ENCODE peak calls at places on chromosomes 7 and 10, in four cellular contexts. Q, M, S and R are unnamed samples.

GRCh38 chr7:103640031-103640779 is 194.2 kb upstream of the SLC26A5 start:
- DNase-seq in S (peak; percentile 49), Q (peak; percentile 49), M (no peak), R (no peak)

GRCh38 chr7:133481676-133482075 is 228.8 kb downstream of the EXOC4 start:
- DNase-seq in Q (peak; percentile 82), M (no peak), S (peak; percentile 53), R (peak; percentile 4)

GRCh38 chr10:68516766-68517165 is 10.6 kb downstream of the SLC25A16 start:
- DNase-seq in M (no peak), Q (peak; percentile 5), S (no peak), R (peak; percentile 52)

GRCh38 chr7:41999736-42000283 is 237.2 kb downstream of the GLI3 start:
- DNase-seq in Q (no peak), M (no peak), S (no peak), R (no peak)

GRCh38 chr10:123857616-123858015 is 34.0 kb downstream of the CPXM2 start:
- DNase-seq in Q (no peak), M (no peak), S (no peak), R (no peak)

GRCh38 chr10:33459597-33459996 is 125.1 kb upstream of the NRP1 start:
- DNase-seq in M (no peak), Q (no peak), S (no peak), R (no peak)

GRCh38 chr7:22240904-22241571 is 115.9 kb downstream of the RAPGEF5 start:
- DNase-seq in Q (no peak), M (no peak), S (no peak), R (no peak)

GRCh38 chr10:103793429-103793828 is 61.9 kb downstream of the SH3PXD2A start:
- DNase-seq in M (no peak), Q (no peak), S (no peak), R (no peak)

GRCh38 chr7:55060690-55061414 is 42.0 kb downstream of the EGFR start:
- DNase-seq in S (no peak), M (no peak), Q (no peak), R (no peak)

GRCh38 chr7:123051916-123052315 is 56.4 kb upstream of the TAS2R16 start:
- DNase-seq in S (no peak), M (no peak), Q (peak; percentile 53), R (no peak)

GRCh38 chr7:47335557-47336177 is 246.2 kb downstream of the TNS3 start:
- DNase-seq in S (no peak), Q (no peak), M (no peak), R (no peak)

GRCh38 chr10:71718165-71718678 is 1.4 kb downstream of the C10orf105 start:
- DNase-seq in Q (no peak), M (no peak), S (no peak), R (no peak)

GRCh38 chr7:116810267-116811116 is 51.9 kb upstream of the CAPZA2 start:
- DNase-seq in Q (no peak), M (no peak), S (no peak), R (no peak)

GRCh38 chr10:31090894-31091607 is 59.4 kb upstream of the ZNF438 start:
- DNase-seq in Q (peak; percentile 72), M (no peak), S (peak; percentile 31), R (no peak)

GRCh38 chr7:71615017-71615416 is 483.1 kb downstream of the GALNT17 start:
- DNase-seq in M (no peak), S (no peak), Q (no peak), R (no peak)

GRCh38 chr7:99729501-99730261 is 5.3 kb downstream of the CYP3A7 start:
- DNase-seq in Q (no peak), S (no peak), M (no peak), R (no peak)

GRCh38 chr10:53573498-53573897 is 800.9 kb upstream of the MBL2 start:
- DNase-seq in Q (no peak), S (no peak), M (no peak), R (no peak)

GRCh38 chr7:44067064-44067951 is 1.9 kb upstream of the PGAM2 start:
- DNase-seq in S (no peak), Q (no peak), M (no peak), R (no peak)

GRCh38 chr10:63553473-63553872 is 32.3 kb downstream of the REEP3 start:
- DNase-seq in M (no peak), Q (peak; percentile 19), S (no peak), R (no peak)

GRCh38 chr7:104848386-104848990 is 165.5 kb upstream of the KMT2E start:
- DNase-seq in M (peak; percentile 28), Q (peak; percentile 31), S (peak; percentile 15), R (peak; percentile 10)

GRCh38 chr7:155848691-155849690 is 36.7 kb upstream of the SHH start:
- DNase-seq in S (no peak), M (no peak), Q (no peak), R (no peak)

GRCh38 chr7:157097569-157097968 is 41.2 kb upstream of the UBE3C start:
- DNase-seq in S (no peak), Q (no peak), M (no peak), R (no peak)

GRCh38 chr7:116672596-116673503 is 854 bp downstream of the MET start:
- DNase-seq in S (no peak), M (no peak), Q (no peak), R (no peak)

GRCh38 chr7:105352018-105352612 is 36.6 kb downstream of the SRPK2 start:
- DNase-seq in S (peak; percentile 98), M (peak; percentile 80), Q (peak; percentile 72), R (peak; percentile 65)

GRCh38 chr7:159015894-159016410 is 128.7 kb downstream of the VIPR2 start:
- DNase-seq in S (no peak), Q (no peak), M (no peak), R (no peak)

GRCh38 chr10:81866753-81867152 is 8.2 kb upstream of the NRG3 start:
- DNase-seq in M (no peak), S (no peak), Q (peak; percentile 84), R (no peak)

GRCh38 chr7:133056370-133057238 is 25.3 kb downstream of the CHCHD3 start:
- DNase-seq in S (no peak), M (no peak), Q (no peak), R (no peak)

GRCh38 chr10:48749254-48749787 is 64.6 kb downstream of the WDFY4 start:
- DNase-seq in M (no peak), S (no peak), Q (no peak), R (no peak)

GRCh38 chr10:72250666-72251065 is 23.1 kb upstream of the DDIT4 start:
- DNase-seq in M (no peak), Q (peak; percentile 89), S (peak; percentile 76), R (no peak)

GRCh38 chr10:123557366-123558108 is 108.6 kb upstream of the GPR26 start:
- DNase-seq in Q (no peak), M (no peak), S (no peak), R (no peak)

GRCh38 chr10:77188511-77188910 is 449.1 kb downstream of the KCNMA1 start:
- DNase-seq in M (no peak), Q (no peak), S (no peak), R (no peak)

GRCh38 chr7:140463111-140463510 is 16.2 kb downstream of the MKRN1 start:
- DNase-seq in M (no peak), Q (no peak), S (no peak), R (no peak)

GRCh38 chr10:18616337-18616736 is 35.0 kb downstream of the NSUN6 start:
- DNase-seq in M (no peak), Q (no peak), S (no peak), R (no peak)

GRCh38 chr10:18615618-18616017 is 35.8 kb downstream of the NSUN6 start:
- DNase-seq in M (no peak), Q (no peak), S (peak; percentile 23), R (no peak)

GRCh38 chr10:18620856-18621255 is 30.5 kb downstream of the NSUN6 start:
- DNase-seq in S (no peak), M (no peak), Q (no peak), R (no peak)

GRCh38 chr10:18618995-18619394 is 32.4 kb downstream of the NSUN6 start:
- DNase-seq in S (peak; percentile 83), M (no peak), Q (no peak), R (no peak)
- H3K4me3 ChIP-seq in S (no peak overlapping the region), M (no peak overlapping the region), Q (no peak overlapping the region), R (no peak overlapping the region)

GRCh38 chr10:46555366-46555712 is 1.1 kb downstream of the GPRIN2 start:
- DNase-seq in Q (no peak), S (no peak), M (no peak), R (no peak)
- H3K4me3 ChIP-seq in Q (no peak overlapping the region), S (no peak overlapping the region), M (no peak overlapping the region), R (no peak overlapping the region)

GRCh38 chr7:100824499-100825214 is 2.7 kb downstream of the EPHB4 start:
- DNase-seq in Q (no peak), S (no peak), M (no peak), R (no peak)

GRCh38 chr7:100825760-100826545 is 1.4 kb downstream of the EPHB4 start:
- DNase-seq in M (no peak), S (peak; percentile 18), Q (peak; percentile 17), R (peak; percentile 38)

GRCh38 chr7:100826546-100827329 is 585 bp downstream of the EPHB4 start:
- DNase-seq in S (no peak), M (no peak), Q (peak; percentile 7), R (no peak)

GRCh38 chr7:100823534-100823933 is 3.8 kb downstream of the EPHB4 start:
- DNase-seq in Q (no peak), S (no peak), M (no peak), R (no peak)

DNA sequence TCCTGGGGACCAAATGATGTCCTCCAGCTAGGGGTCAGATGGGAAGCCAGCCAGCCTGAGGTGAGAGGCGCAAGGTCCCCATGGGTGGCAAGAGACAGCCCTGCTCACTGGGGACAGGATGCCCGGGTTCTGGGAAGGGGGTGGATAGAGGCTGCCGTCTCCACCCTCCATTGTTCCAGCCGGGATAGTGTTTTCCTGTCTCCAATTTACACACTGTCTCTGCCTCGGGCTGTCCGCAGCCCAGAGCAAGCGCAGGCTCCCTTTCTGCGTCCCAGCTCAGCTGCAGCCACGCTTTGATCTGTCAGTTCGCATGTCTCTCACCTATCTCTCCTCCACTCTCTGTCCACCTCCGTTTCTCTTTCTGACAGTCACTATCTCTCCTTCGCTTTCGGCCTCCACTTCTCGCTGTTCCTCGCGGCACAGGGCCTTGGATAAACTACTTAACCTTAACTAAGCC is 2.1 kb downstream of the EPHB4 start:
- DNase-seq in M (no peak), S (no peak), Q (no peak), R (no peak)
- H3K4me3 ChIP-seq in M (no peak overlapping the region), S (peak overlapping the region; percentile 81), Q (peak overlapping the region; percentile 72), R (peak overlapping the region; percentile 94)

GRCh38 chr7:143244321-143244720 is 18.9 kb upstream of the GSTK1 start:
- DNase-seq in S (no peak), Q (no peak), M (no peak), R (no peak)
- H3K4me3 ChIP-seq in S (no peak overlapping the region), Q (no peak overlapping the region), M (no peak overlapping the region), R (no peak overlapping the region)

DNA sequence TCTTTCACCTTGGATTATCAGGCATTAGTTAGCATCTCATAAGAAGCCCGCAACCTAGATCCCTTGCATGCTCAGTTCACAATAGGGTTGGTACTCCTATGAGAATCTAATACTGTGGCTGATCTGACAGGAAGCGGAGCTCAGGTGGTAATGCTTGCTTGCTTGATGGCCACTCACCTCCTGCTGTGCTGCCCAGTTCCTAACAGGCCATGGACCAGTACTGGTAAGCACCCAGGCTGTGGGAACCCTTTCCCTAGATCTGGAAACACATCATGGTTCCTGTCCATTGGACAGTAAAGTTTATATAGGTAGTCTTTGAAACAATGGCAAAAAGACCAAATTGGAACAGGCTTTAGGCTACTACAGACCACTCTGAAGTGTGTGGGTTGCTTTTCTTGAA is 9.4 kb upstream of the CTTNBP2 start:
- DNase-seq in M (no peak), Q (no peak), S (no peak), R (no peak)
- H3K4me3 ChIP-seq in M (no peak overlapping the region), Q (no peak overlapping the region), S (no peak overlapping the region), R (no peak overlapping the region)